ENCODE peak calls at places on chromosomes 16 and 17, in six cellular contexts. One of them, this sample, is unnamed.
A peak's percentile ranks its signal among the peaks of the same experiment; 100 is the strongest.

GRCh38 chr16:72787519-72788268 is 260.2 kb downstream of the ZFHX3 start:
- DNase-seq in ovary: peak; percentile 68
- DNase-seq in T-helper 2 cell: peak; percentile 92
- DNase-seq in NT2/D1: peak; percentile 36
- DNase-seq in stimulated activated naive CD4-positive, alpha-beta T cell: peak; percentile 6
- DNase-seq in activated CD4-positive, alpha-beta T cell treated with anti-CD3 and anti-CD28 coated beads, Interleukin-2, amount 50 U/mL, for 24 hours: peak; percentile 63
- DNase-seq in this sample: no peak

GRCh38 chr17:6510321-6511023 is 45.9 kb downstream of the PITPNM3 start:
- DNase-seq in ovary: no peak
- DNase-seq in T-helper 2 cell: no peak
- DNase-seq in NT2/D1: no peak
- DNase-seq in stimulated activated naive CD4-positive, alpha-beta T cell: no peak
- DNase-seq in activated CD4-positive, alpha-beta T cell treated with anti-CD3 and anti-CD28 coated beads, Interleukin-2, amount 50 U/mL, for 24 hours: no peak
- DNase-seq in this sample: no peak

GRCh38 chr17:42016411-42016831 is 818 bp downstream of the DNAJC7 start:
- DNase-seq in ovary: no peak
- DNase-seq in T-helper 2 cell: peak; percentile 44
- DNase-seq in NT2/D1: no peak
- DNase-seq in stimulated activated naive CD4-positive, alpha-beta T cell: no peak
- DNase-seq in activated CD4-positive, alpha-beta T cell treated with anti-CD3 and anti-CD28 coated beads, Interleukin-2, amount 50 U/mL, for 24 hours: no peak
- DNase-seq in this sample: no peak

GRCh38 chr17:67562036-67562435 is 155.7 kb upstream of the NOL11 start:
- DNase-seq in ovary: no peak
- DNase-seq in T-helper 2 cell: no peak
- DNase-seq in NT2/D1: no peak
- DNase-seq in stimulated activated naive CD4-positive, alpha-beta T cell: no peak
- DNase-seq in activated CD4-positive, alpha-beta T cell treated with anti-CD3 and anti-CD28 coated beads, Interleukin-2, amount 50 U/mL, for 24 hours: no peak
- DNase-seq in this sample: no peak

GRCh38 chr16:35308674-35309073 is 1849.3 kb downstream of the TP53TG3F start:
- DNase-seq in ovary: no peak
- DNase-seq in T-helper 2 cell: no peak
- DNase-seq in NT2/D1: no peak
- DNase-seq in stimulated activated naive CD4-positive, alpha-beta T cell: no peak
- DNase-seq in activated CD4-positive, alpha-beta T cell treated with anti-CD3 and anti-CD28 coated beads, Interleukin-2, amount 50 U/mL, for 24 hours: no peak
- DNase-seq in this sample: no peak

GRCh38 chr16:66740010-66740409 is 11.4 kb downstream of the DYNC1LI2 start:
- DNase-seq in ovary: no peak
- DNase-seq in T-helper 2 cell: peak; percentile 43
- DNase-seq in NT2/D1: no peak
- DNase-seq in stimulated activated naive CD4-positive, alpha-beta T cell: peak; percentile 8
- DNase-seq in activated CD4-positive, alpha-beta T cell treated with anti-CD3 and anti-CD28 coated beads, Interleukin-2, amount 50 U/mL, for 24 hours: no peak
- DNase-seq in this sample: peak; percentile 59

GRCh38 chr16:78705694-78706093 is 606.2 kb downstream of the WWOX start:
- DNase-seq in ovary: no peak
- DNase-seq in T-helper 2 cell: peak; percentile 78
- DNase-seq in NT2/D1: peak; percentile 27
- DNase-seq in stimulated activated naive CD4-positive, alpha-beta T cell: no peak
- DNase-seq in activated CD4-positive, alpha-beta T cell treated with anti-CD3 and anti-CD28 coated beads, Interleukin-2, amount 50 U/mL, for 24 hours: peak; percentile 10
- DNase-seq in this sample: peak; percentile 33

GRCh38 chr17:64718058-64718457 is 56.0 kb upstream of the SMURF2 start:
- DNase-seq in ovary: no peak
- DNase-seq in T-helper 2 cell: peak; percentile 16
- DNase-seq in NT2/D1: no peak
- DNase-seq in stimulated activated naive CD4-positive, alpha-beta T cell: no peak
- DNase-seq in activated CD4-positive, alpha-beta T cell treated with anti-CD3 and anti-CD28 coated beads, Interleukin-2, amount 50 U/mL, for 24 hours: no peak
- DNase-seq in this sample: no peak

GRCh38 chr16:1152651-1153259 is at the start of gene CACNA1H:
- DNase-seq in ovary: peak; percentile 89
- DNase-seq in T-helper 2 cell: peak; percentile 36
- DNase-seq in NT2/D1: no peak
- DNase-seq in stimulated activated naive CD4-positive, alpha-beta T cell: peak; percentile 67
- DNase-seq in activated CD4-positive, alpha-beta T cell treated with anti-CD3 and anti-CD28 coated beads, Interleukin-2, amount 50 U/mL, for 24 hours: peak; percentile 11
- DNase-seq in this sample: no peak

GRCh38 chr16:23683487-23683886 is 4.8 kb downstream of the PLK1 start:
- DNase-seq in ovary: no peak
- DNase-seq in T-helper 2 cell: no peak
- DNase-seq in NT2/D1: no peak
- DNase-seq in stimulated activated naive CD4-positive, alpha-beta T cell: no peak
- DNase-seq in activated CD4-positive, alpha-beta T cell treated with anti-CD3 and anti-CD28 coated beads, Interleukin-2, amount 50 U/mL, for 24 hours: no peak
- DNase-seq in this sample: no peak

GRCh38 chr16:6803171-6803570 is 529.5 kb upstream of the RBFOX1 start:
- DNase-seq in ovary: no peak
- DNase-seq in T-helper 2 cell: no peak
- DNase-seq in NT2/D1: no peak
- DNase-seq in stimulated activated naive CD4-positive, alpha-beta T cell: no peak
- DNase-seq in activated CD4-positive, alpha-beta T cell treated with anti-CD3 and anti-CD28 coated beads, Interleukin-2, amount 50 U/mL, for 24 hours: no peak
- DNase-seq in this sample: no peak

GRCh38 chr17:8290043-8290442 is 1.6 kb downstream of the RANGRF start:
- DNase-seq in ovary: no peak
- DNase-seq in T-helper 2 cell: no peak
- DNase-seq in NT2/D1: no peak
- DNase-seq in stimulated activated naive CD4-positive, alpha-beta T cell: no peak
- DNase-seq in activated CD4-positive, alpha-beta T cell treated with anti-CD3 and anti-CD28 coated beads, Interleukin-2, amount 50 U/mL, for 24 hours: no peak
- DNase-seq in this sample: no peak

GRCh38 chr17:77312061-77312684 is 171.4 kb downstream of the SEC14L1 start:
- DNase-seq in ovary: peak; percentile 80
- DNase-seq in T-helper 2 cell: no peak
- DNase-seq in NT2/D1: no peak
- DNase-seq in stimulated activated naive CD4-positive, alpha-beta T cell: no peak
- DNase-seq in activated CD4-positive, alpha-beta T cell treated with anti-CD3 and anti-CD28 coated beads, Interleukin-2, amount 50 U/mL, for 24 hours: no peak
- DNase-seq in this sample: no peak

GRCh38 chr17:74190154-74190553 is 13.3 kb upstream of the RPL38 start:
- DNase-seq in ovary: no peak
- DNase-seq in T-helper 2 cell: peak; percentile 29
- DNase-seq in NT2/D1: no peak
- DNase-seq in stimulated activated naive CD4-positive, alpha-beta T cell: no peak
- DNase-seq in activated CD4-positive, alpha-beta T cell treated with anti-CD3 and anti-CD28 coated beads, Interleukin-2, amount 50 U/mL, for 24 hours: no peak
- DNase-seq in this sample: peak; percentile 91

GRCh38 chr16:56353054-56353921 is 72.1 kb downstream of the AMFR start:
- DNase-seq in ovary: peak; percentile 27
- DNase-seq in T-helper 2 cell: no peak
- DNase-seq in NT2/D1: no peak
- DNase-seq in stimulated activated naive CD4-positive, alpha-beta T cell: no peak
- DNase-seq in activated CD4-positive, alpha-beta T cell treated with anti-CD3 and anti-CD28 coated beads, Interleukin-2, amount 50 U/mL, for 24 hours: no peak
- DNase-seq in this sample: no peak

GRCh38 chr17:50636804-50637195 is 2.1 kb downstream of the ABCC3 start:
- DNase-seq in ovary: no peak
- DNase-seq in T-helper 2 cell: no peak
- DNase-seq in NT2/D1: no peak
- DNase-seq in stimulated activated naive CD4-positive, alpha-beta T cell: no peak
- DNase-seq in activated CD4-positive, alpha-beta T cell treated with anti-CD3 and anti-CD28 coated beads, Interleukin-2, amount 50 U/mL, for 24 hours: no peak
- DNase-seq in this sample: no peak

GRCh38 chr17:49994085-49995054 is 654 bp downstream of the DLX3 start:
- DNase-seq in ovary: no peak
- DNase-seq in T-helper 2 cell: no peak
- DNase-seq in NT2/D1: no peak
- DNase-seq in stimulated activated naive CD4-positive, alpha-beta T cell: no peak
- DNase-seq in activated CD4-positive, alpha-beta T cell treated with anti-CD3 and anti-CD28 coated beads, Interleukin-2, amount 50 U/mL, for 24 hours: no peak
- DNase-seq in this sample: no peak

GRCh38 chr16:19382084-19382801 is 35.4 kb upstream of the TMC5 start:
- DNase-seq in ovary: no peak
- DNase-seq in T-helper 2 cell: no peak
- DNase-seq in NT2/D1: no peak
- DNase-seq in stimulated activated naive CD4-positive, alpha-beta T cell: no peak
- DNase-seq in activated CD4-positive, alpha-beta T cell treated with anti-CD3 and anti-CD28 coated beads, Interleukin-2, amount 50 U/mL, for 24 hours: no peak
- DNase-seq in this sample: no peak

GRCh38 chr17:4643676-4644075 is 2.2 kb upstream of the ALOX15 start:
- DNase-seq in ovary: no peak
- DNase-seq in T-helper 2 cell: no peak
- DNase-seq in NT2/D1: no peak
- DNase-seq in stimulated activated naive CD4-positive, alpha-beta T cell: no peak
- DNase-seq in activated CD4-positive, alpha-beta T cell treated with anti-CD3 and anti-CD28 coated beads, Interleukin-2, amount 50 U/mL, for 24 hours: no peak
- DNase-seq in this sample: no peak

GRCh38 chr17:28219771-28220170 is 99.2 kb upstream of the TMEM97 start:
- DNase-seq in ovary: no peak
- DNase-seq in T-helper 2 cell: no peak
- DNase-seq in NT2/D1: no peak
- DNase-seq in stimulated activated naive CD4-positive, alpha-beta T cell: no peak
- DNase-seq in activated CD4-positive, alpha-beta T cell treated with anti-CD3 and anti-CD28 coated beads, Interleukin-2, amount 50 U/mL, for 24 hours: no peak
- DNase-seq in this sample: no peak

GRCh38 chr16:17467923-17468540 is 2.7 kb downstream of the XYLT1 start:
- DNase-seq in ovary: peak; percentile 80
- DNase-seq in T-helper 2 cell: peak; percentile 42
- DNase-seq in NT2/D1: peak; percentile 70
- DNase-seq in stimulated activated naive CD4-positive, alpha-beta T cell: peak; percentile 25
- DNase-seq in activated CD4-positive, alpha-beta T cell treated with anti-CD3 and anti-CD28 coated beads, Interleukin-2, amount 50 U/mL, for 24 hours: no peak
- DNase-seq in this sample: peak; percentile 67

This sample was measured in NCI-H1694 treated with DMSO at 0.1 percent for 48 hours.